ENCODE peak calls at places on chromosomes 1 and 21, in four cellular contexts. Z is HCT116, J is AG09309, U is left ventricle myocardium inferior. K is an unnamed sample.

GRCh38 chr1:113153116-113153803 is 80.3 kb downstream of the LRIG2 start:
- DNase-seq in Z (no peak), J (no peak), U (no peak), K (no peak)

GRCh38 chr1:219659682-219660081 is 46.8 kb upstream of the ZC3H11B start:
- DNase-seq in Z (no peak), J (no peak), U (no peak), K (peak; percentile 94)

GRCh38 chr1:229888561-229889001 is 178.5 kb upstream of the GALNT2 start:
- DNase-seq in Z (no peak), J (no peak), U (no peak), K (no peak)

GRCh38 chr1:61448934-61449368 is 276.0 kb downstream of the TM2D1 start:
- DNase-seq in Z (no peak), J (peak; percentile 84), U (peak; percentile 78), K (peak; percentile 81)

GRCh38 chr1:160834945-160835565 is 27.6 kb downstream of the CD244 start:
- DNase-seq in Z (peak; percentile 22), J (no peak), U (no peak), K (no peak)

GRCh38 chr1:23273450-23274133 is 56.3 kb upstream of the HTR1D start:
- DNase-seq in Z (peak; percentile 6), J (peak; percentile 44), U (no peak), K (peak; percentile 66)

GRCh38 chr21:43820466-43820865 is 31.1 kb downstream of the RRP1 start:
- DNase-seq in Z (no peak), J (no peak), U (no peak), K (no peak)

GRCh38 chr1:168419746-168420145 is 124.1 kb downstream of the XCL2 start:
- DNase-seq in Z (no peak), J (no peak), U (no peak), K (no peak)

GRCh38 chr1:20896824-20897223 is 109.7 kb upstream of the HP1BP3 start:
- DNase-seq in Z (no peak), J (peak; percentile 33), U (no peak), K (peak; percentile 41)

GRCh38 chr1:205355054-205355453 is 1.7 kb downstream of the KLHDC8A start:
- DNase-seq in Z (no peak), J (no peak), U (no peak), K (no peak)

GRCh38 chr1:173507205-173507846 is 30.2 kb downstream of the PRDX6 start:
- DNase-seq in Z (peak; percentile 13), J (peak; percentile 35), U (no peak), K (peak; percentile 83)

GRCh38 chr21:14403681-14404318 is 20.9 kb upstream of the HSPA13 start:
- DNase-seq in Z (peak; percentile 13), J (peak; percentile 11), U (no peak), K (peak; percentile 40)

GRCh38 chr1:163119707-163120106 is 50.5 kb downstream of the RGS4 start:
- DNase-seq in Z (no peak), J (no peak), U (no peak), K (no peak)

GRCh38 chr1:104765115-104765514 is 1015.4 kb downstream of the AMY1C start:
- DNase-seq in Z (no peak), J (no peak), U (no peak), K (no peak)

GRCh38 chr1:41672641-41673313 is 188.3 kb upstream of the EDN2 start:
- DNase-seq in Z (no peak), J (no peak), U (no peak), K (no peak)
- H3K4me3 ChIP-seq in Z (no peak overlapping the region), J (no peak overlapping the region), U (no peak overlapping the region), K (no peak overlapping the region)

GRCh38 chr1:248775496-248775895 is 19.9 kb upstream of the LYPD8 start:
- DNase-seq in Z (no peak), J (no peak), U (no peak), K (no peak)
- TF ChIP-seq CTCF in Z (no peak), J (no peak), U (no peak), K (no peak)

GRCh38 chr21:16370176-16370575 is 640.4 kb downstream of the USP25 start:
- DNase-seq in Z (no peak), J (no peak), U (no peak), K (no peak)
- H3K4me3 ChIP-seq in Z (no peak overlapping the region), J (no peak overlapping the region), U (no peak overlapping the region), K (no peak overlapping the region)

DNA sequence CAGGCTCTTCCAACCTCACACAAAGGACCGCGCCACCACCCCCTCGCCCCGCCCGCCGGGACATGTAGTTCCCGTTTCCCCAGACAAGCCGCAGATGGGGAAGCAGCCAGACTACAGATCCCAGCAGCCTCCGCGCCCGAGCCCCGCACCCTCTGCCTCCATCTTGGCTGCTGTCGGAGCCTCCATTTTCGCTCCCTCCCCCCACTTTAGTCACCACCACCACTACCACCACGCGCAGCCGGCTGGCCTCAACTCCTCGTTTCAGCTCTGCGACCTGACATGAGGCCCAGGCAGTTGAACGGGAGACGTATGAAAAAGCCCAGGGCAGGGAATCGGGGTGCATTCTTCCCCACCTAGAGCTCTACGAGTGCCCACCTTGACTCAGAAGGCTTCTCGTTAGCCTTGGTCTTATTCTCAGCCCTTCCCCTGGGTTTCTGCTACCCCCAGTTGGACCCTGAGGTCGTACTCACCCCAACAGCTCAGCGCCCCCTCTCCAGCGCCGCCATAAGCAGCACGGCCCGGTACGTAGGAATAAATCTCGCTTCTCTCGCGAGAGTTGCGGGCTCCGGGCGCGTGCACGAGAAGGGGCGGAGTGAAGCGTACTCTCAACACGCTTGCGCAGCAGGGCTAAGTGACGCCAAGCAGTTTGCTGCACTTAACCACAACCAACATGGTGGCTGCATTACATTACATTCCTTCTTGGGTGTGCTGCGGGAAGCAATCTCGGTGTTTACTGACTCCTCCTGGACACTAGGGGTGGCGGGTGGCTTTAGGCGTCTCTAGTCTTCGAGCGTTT is at the start of gene CSDE1:
- DNase-seq in Z (peak; percentile 98), J (peak; percentile 97), U (peak; percentile 96), K (peak; percentile 98)
- TF ChIP-seq CTCF in Z (peak; percentile 66), J (peak; percentile 54), U (peak; percentile 53), K (peak; percentile 41)

DNA sequence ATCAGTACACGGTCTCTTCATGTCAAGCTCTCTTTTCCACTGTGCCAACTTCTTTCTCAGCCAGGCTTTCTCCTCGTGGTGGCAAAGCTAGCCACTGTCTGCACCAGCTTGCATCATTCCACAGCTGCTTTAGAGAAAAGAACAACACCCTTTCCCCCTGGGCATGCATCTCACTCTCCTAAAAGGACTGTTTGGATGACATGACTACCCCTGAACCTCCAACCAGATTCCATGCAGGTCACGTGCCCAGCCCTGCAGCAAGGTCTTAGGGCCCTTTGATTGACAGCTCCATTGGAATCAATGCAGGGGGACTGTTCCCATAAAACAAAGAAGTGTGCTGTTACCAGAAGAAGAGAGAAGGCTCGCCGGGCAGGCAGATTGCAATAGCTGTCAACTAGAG is 24.5 kb downstream of the KCNA2 start:
- DNase-seq in Z (no peak), J (no peak), U (no peak), K (no peak)
- H3K4me3 ChIP-seq in Z (no peak overlapping the region), J (no peak overlapping the region), U (no peak overlapping the region), K (no peak overlapping the region)

GRCh38 chr1:237281481-237281880 is 239.5 kb downstream of the RYR2 start:
- DNase-seq in Z (no peak), J (no peak), U (no peak), K (no peak)
- TF ChIP-seq CTCF in Z (no peak), J (no peak), U (no peak), K (no peak)

GRCh38 chr1:29801003-29801402 is 564.7 kb downstream of the PTPRU start:
- DNase-seq in Z (no peak), J (no peak), U (no peak), K (no peak)

GRCh38 chr1:29803486-29803885 is 567.2 kb downstream of the PTPRU start:
- DNase-seq in Z (no peak), J (no peak), U (no peak), K (no peak)

GRCh38 chr1:29800522-29800956 is 564.2 kb downstream of the PTPRU start:
- DNase-seq in Z (peak; percentile 16), J (no peak), U (no peak), K (no peak)

GRCh38 chr1:29801561-29801973 is 565.2 kb downstream of the PTPRU start:
- DNase-seq in Z (no peak), J (no peak), U (no peak), K (no peak)

DNA sequence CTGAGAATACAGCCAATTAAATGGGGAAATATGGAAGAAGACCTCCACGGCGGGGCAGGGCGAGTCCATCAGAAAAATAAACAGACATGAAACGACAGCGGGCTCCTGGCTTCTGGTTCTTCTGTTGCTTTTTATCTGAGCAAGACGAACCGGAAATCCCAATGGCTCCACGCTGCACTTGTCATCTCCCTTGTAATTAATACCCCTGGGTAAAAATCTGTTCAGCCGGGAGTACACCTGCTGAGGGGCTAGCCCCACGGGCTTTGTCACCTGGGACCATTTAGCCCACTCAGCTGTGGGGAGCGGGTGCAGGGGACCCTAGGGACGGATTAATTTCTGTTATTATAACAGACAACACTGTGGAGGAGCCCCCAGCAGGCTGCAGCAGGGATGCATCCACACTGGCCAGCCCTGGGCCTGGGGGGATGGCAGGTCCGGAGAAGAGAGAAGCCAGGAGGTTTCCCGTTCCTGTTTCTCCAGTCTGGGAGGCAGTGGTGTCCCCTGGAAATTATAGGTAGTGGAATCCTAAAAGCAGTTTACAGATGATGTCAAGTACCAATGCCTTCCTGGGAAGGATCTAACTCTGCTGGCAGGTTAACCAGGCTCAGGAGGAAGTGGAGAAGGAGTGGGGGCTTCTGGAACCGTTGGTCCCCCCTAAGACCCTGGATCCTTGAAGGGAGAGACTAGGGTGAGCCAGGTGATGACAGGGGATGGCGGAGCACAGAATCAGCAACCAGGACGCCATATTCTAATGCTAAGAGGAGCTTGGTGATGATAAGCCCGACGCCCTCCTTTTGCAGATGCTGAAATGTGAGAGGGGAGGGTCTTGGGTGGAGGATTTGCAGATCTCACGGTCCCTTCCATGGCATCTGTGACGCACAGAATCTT is 566.1 kb downstream of the PTPRU start:
- DNase-seq in Z (no peak), J (no peak), U (no peak), K (no peak)
- H3K4me3 ChIP-seq in Z (no peak overlapping the region), J (no peak overlapping the region), U (no peak overlapping the region), K (no peak overlapping the region)

GRCh38 chr1:202926578-202927491 is at the start of gene KLHL12:
- DNase-seq in Z (peak; percentile 93), J (peak; percentile 75), U (peak; percentile 97), K (peak; percentile 93)
- TF ChIP-seq CTCF in Z (peak; percentile 79), J (peak; percentile 70), U (peak; percentile 66), K (peak; percentile 73)

GRCh38 chr1:38488162-38488898 is 371.2 kb downstream of the RRAGC start:
- DNase-seq in Z (no peak), J (no peak), U (no peak), K (no peak)
- H3K4me3 ChIP-seq in Z (no peak overlapping the region), J (no peak overlapping the region), U (no peak overlapping the region), K (no peak overlapping the region)